ENCODE peak calls at places on chromosomes 13 and 19, in nine cellular contexts. E is cardiac fibroblast, G is IMR-90, P is AG04449, K is Peyer's patch, N is testis, C is choroid plexus epithelial cell, B is HFFc6, M is transverse colon. L is an unnamed sample.

GRCh38 chr19:33671211-33671610 is 49.5 kb downstream of the CHST8 start:
- DNase-seq in P (no peak), N (no peak), G (no peak), M (no peak), C (no peak), E (no peak), K (peak; percentile 6), B (no peak), L (no peak)

GRCh38 chr13:113561417-113562084 is 23.0 kb upstream of the TFDP1 start:
- DNase-seq in E (no peak), C (no peak), N (peak; percentile 12), K (no peak), M (no peak), G (no peak), B (no peak), P (no peak), L (peak; percentile 34)

GRCh38 chr19:40331052-40331451 is 17.1 kb downstream of the C19orf47 start:
- DNase-seq in C (no peak), N (no peak), B (no peak), K (no peak), E (no peak), M (no peak), P (no peak), G (no peak), L (no peak)

GRCh38 chr19:16293133-16294085 is 31.2 kb upstream of the KLF2 start:
- DNase-seq in E (peak; percentile 99), C (peak; percentile 97), K (peak; percentile 72), M (peak; percentile 66), G (peak; percentile 99), B (peak; percentile 72), P (peak; percentile 77), N (peak; percentile 92), L (no peak)

GRCh38 chr13:94112227-94112626 is 367.3 kb downstream of the DCT start:
- DNase-seq in N (no peak), B (peak; percentile 89), E (peak; percentile 92), M (no peak), K (peak; percentile 59), G (peak; percentile 98), P (peak; percentile 87), C (peak; percentile 96), L (no peak)

GRCh38 chr19:31350693-31351211 is 1.5 kb upstream of the TSHZ3 start:
- DNase-seq in N (peak; percentile 61), E (peak; percentile 48), K (no peak), M (peak; percentile 41), B (peak; percentile 36), P (no peak), G (peak; percentile 56), C (peak; percentile 67), L (no peak)

GRCh38 chr19:13164370-13165090 is 14.3 kb downstream of the IER2 start:
- DNase-seq in B (no peak), C (no peak), N (no peak), E (peak; percentile 72), G (peak; percentile 61), M (peak; percentile 75), P (no peak), K (peak; percentile 70), L (peak; percentile 86)

GRCh38 chr13:112842343-112842856 is 126.6 kb upstream of the MCF2L start:
- DNase-seq in C (peak; percentile 74), P (no peak), G (no peak), E (peak; percentile 29), B (no peak), K (peak; percentile 40), N (peak; percentile 56), M (no peak), L (no peak)

GRCh38 chr19:46303702-46304397 is 7.0 kb downstream of the HIF3A start:
- DNase-seq in P (no peak), N (peak; percentile 89), E (peak; percentile 69), M (peak; percentile 95), K (peak; percentile 94), B (no peak), C (peak; percentile 84), G (no peak), L (no peak)

GRCh38 chr19:51345076-51345620 is 3.2 kb upstream of the VSIG10L start:
- DNase-seq in N (no peak), E (no peak), G (no peak), P (no peak), M (no peak), C (no peak), K (no peak), B (no peak), L (no peak)
- TF ChIP-seq CTCF in N (no peak), E (no peak), G (no peak), P (no peak), M (no peak), C (no peak), K (no peak), B (no peak), L (no peak)

DNA sequence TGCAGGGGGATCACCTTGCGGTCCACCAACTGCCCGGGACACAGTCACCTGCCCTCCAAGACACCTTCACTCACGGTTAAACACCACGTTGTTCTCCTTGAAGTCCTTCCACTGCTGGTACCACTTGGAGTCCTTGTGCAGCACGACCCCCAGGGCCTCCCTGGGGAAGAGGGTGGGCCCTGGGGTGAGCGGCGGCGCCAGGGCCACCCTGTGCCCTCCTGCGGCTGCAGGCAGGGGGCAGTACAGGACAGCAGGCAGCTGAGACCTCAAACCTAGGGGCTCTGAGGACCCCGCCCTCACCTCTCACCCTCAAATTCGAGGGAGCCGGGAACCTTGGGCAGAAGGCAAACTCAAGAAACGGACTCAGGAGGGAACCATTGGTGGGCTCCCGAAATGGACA is 7.5 kb upstream of the CTXN1 start:
- DNase-seq in N (no peak), E (no peak), P (no peak), B (no peak), C (no peak), K (no peak), M (no peak), G (no peak), L (no peak)
- TF ChIP-seq CTCF in N (no peak), E (peak; percentile 36), P (peak; percentile 12), B (peak; percentile 68), C (peak; percentile 42), K (peak; percentile 5), M (no peak), G (peak; percentile 14), L (no peak)

GRCh38 chr13:51780099-51780498 is 23.9 kb downstream of the DHRS12 start:
- DNase-seq in P (no peak), G (no peak), C (no peak), B (no peak), M (no peak), E (no peak), K (no peak), N (no peak), L (no peak)

GRCh38 chr13:51784097-51784496 is 19.9 kb downstream of the DHRS12 start:
- DNase-seq in B (no peak), K (peak; percentile 40), E (no peak), N (no peak), P (no peak), G (no peak), M (no peak), C (no peak), L (no peak)

GRCh38 chr13:51782026-51782710 is 21.8 kb downstream of the DHRS12 start:
- DNase-seq in P (no peak), B (no peak), M (no peak), E (no peak), G (no peak), K (peak; percentile 66), N (no peak), C (no peak), L (no peak)

GRCh38 chr13:51783432-51784094 is 20.4 kb downstream of the DHRS12 start:
- DNase-seq in E (no peak), G (no peak), P (no peak), B (no peak), K (no peak), C (no peak), N (no peak), M (no peak), L (no peak)

DNA sequence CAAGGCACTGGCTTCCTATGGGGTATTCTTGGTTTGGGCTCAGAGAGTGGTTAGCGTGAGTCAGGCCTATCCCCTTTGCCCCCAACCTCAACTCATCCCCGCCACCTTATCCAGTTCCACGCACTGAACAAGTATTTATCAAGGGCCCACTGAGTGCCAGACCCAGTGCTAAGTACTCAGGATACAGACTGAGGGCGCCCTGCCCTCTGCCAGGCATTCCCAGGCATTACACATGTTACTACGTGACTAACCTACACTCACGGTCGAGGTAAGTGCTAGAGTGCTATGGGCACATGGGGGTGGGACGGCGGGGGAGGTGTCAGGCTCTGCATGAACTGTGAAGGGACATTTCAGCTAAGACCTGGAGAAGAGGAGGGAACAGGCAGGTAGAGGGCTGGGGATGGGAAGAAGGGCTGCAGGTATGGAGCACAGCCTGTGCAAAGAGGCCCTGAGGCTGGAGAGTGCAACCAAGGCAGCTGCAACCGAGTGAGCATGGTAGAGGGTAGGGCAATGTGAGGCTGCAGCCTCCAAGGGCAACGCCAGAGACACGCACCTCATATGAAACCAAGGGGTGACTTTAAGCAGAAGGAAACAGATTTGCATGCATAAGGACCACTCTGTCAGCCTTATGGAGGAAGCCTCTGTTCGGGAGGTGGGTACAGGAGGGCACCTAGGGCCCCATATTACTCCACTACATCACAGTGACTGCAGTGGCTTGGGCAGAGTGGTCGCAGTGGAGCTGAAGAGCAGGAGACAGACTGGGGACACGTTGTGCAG is 22.5 kb downstream of the DHRS12 start:
- DNase-seq in E (peak; percentile 46), C (peak; percentile 57), B (no peak), M (no peak), G (peak; percentile 24), N (peak; percentile 57), P (no peak), K (no peak), L (no peak)
- TF ChIP-seq CTCF in E (peak; percentile 31), C (peak; percentile 64), B (peak; percentile 69), M (peak; percentile 27), G (peak; percentile 39), N (no peak), P (peak; percentile 50), K (peak; percentile 24), L (peak; percentile 49)

DNA sequence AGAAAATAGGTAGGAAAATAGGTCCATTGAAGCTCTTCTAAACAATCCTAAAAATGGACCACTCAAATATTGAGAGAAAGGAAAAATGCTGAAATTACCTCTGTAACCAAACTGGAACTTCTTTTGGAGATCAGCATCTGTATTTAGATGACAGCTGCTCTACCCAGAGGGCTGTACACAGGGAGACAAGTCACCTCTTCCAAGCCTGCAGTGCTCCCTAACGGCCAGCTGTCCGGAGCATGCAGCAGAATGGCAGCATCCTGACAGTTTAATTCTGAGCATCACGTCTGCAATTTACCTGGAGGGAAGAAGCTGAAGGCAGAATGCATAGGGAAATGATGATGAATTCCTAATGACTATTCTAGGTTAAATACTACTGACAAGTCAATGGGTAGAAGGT is 62.8 kb upstream of the DIAPH3 start:
- DNase-seq in B (peak; percentile 49), K (no peak), E (peak; percentile 51), N (peak; percentile 16), M (peak; percentile 13), C (peak; percentile 68), P (no peak), G (peak; percentile 47), L (no peak)
- TF ChIP-seq CTCF in B (peak; percentile 62), K (peak; percentile 34), E (peak; percentile 56), N (no peak), M (no peak), C (peak; percentile 71), P (peak; percentile 55), G (peak; percentile 57), L (peak; percentile 35)

GRCh38 chr19:4977299-4978174 is 8.6 kb downstream of the KDM4B start:
- DNase-seq in B (peak; percentile 91), N (peak; percentile 42), C (peak; percentile 94), G (peak; percentile 95), E (peak; percentile 93), P (peak; percentile 60), M (peak; percentile 37), K (no peak), L (no peak)
- TF ChIP-seq CTCF in B (no peak), N (no peak), C (no peak), G (no peak), E (no peak), P (no peak), M (no peak), K (no peak), L (no peak)

GRCh38 chr13:103243495-103243894 is 177.3 kb upstream of the SLC10A2 start:
- DNase-seq in E (no peak), M (no peak), N (no peak), C (no peak), B (no peak), P (no peak), G (no peak), K (no peak), L (no peak)
- TF ChIP-seq CTCF in E (no peak), M (no peak), N (no peak), C (no peak), B (no peak), P (no peak), G (no peak), K (no peak), L (no peak)

L was measured in RWPE2.